ENCODE peak calls at places on chromosomes 12 and 14, in seven cellular contexts. W, J, T, U, I, G and K are unnamed samples.

GRCh38 chr14:51317373-51317772 is 77.3 kb downstream of the TMX1 start:
- DNase-seq in J (no peak), U (no peak), T (no peak), G (no peak), I (no peak), W (no peak), K (no peak)

GRCh38 chr14:22570132-22570949 is 18.7 kb downstream of the DAD1 start:
- DNase-seq in I (peak), G (peak), T (peak), U (peak), W (peak), J (peak), K (peak)

GRCh38 chr12:58443981-58444371 is 476.3 kb downstream of the LRIG3 start:
- DNase-seq in W (no peak), U (peak), T (no peak), J (no peak), I (no peak), G (no peak), K (no peak)

GRCh38 chr14:102914474-102915291 is 7.8 kb upstream of the AMN start:
- DNase-seq in U (no peak), T (no peak), G (no peak), I (no peak), J (no peak), W (no peak), K (no peak)

GRCh38 chr14:40129162-40129561 is 696.9 kb upstream of the FBXO33 start:
- DNase-seq in G (no peak), T (no peak), W (no peak), I (no peak), U (no peak), J (no peak), K (no peak)

GRCh38 chr14:95683793-95684192 is 2.4 kb upstream of the TCL1B start:
- DNase-seq in J (no peak), G (no peak), U (no peak), I (no peak), T (peak), W (no peak), K (no peak)

GRCh38 chr14:36771256-36771655 is 109.6 kb downstream of the PAX9 start:
- DNase-seq in J (no peak), W (no peak), U (no peak), I (no peak), G (no peak), T (peak), K (no peak)

GRCh38 chr12:34398366-34398705 is 376.0 kb downstream of the ALG10 start:
- DNase-seq in I (no peak), G (no peak), J (peak), U (no peak), W (no peak), T (no peak), K (peak)

GRCh38 chr14:99821519-99822165 is 28.4 kb downstream of the EML1 start:
- DNase-seq in T (peak), I (no peak), U (peak), W (peak), G (no peak), J (no peak), K (no peak)

GRCh38 chr14:69654109-69654508 is 42.7 kb downstream of the SUSD6 start:
- DNase-seq in J (no peak), T (peak), U (no peak), I (no peak), G (no peak), W (no peak), K (no peak)

GRCh38 chr12:84912191-84913142 is at the start of gene SLC6A15:
- DNase-seq in T (no peak), J (peak), I (peak), W (peak), G (peak), U (peak), K (peak)

GRCh38 chr12:2306012-2306411 is 253.2 kb downstream of the CACNA1C start:
- DNase-seq in U (no peak), G (no peak), J (no peak), T (no peak), W (no peak), I (no peak), K (no peak)

GRCh38 chr12:80226576-80226975 is 127.2 kb downstream of the OTOGL start:
- DNase-seq in W (no peak), G (no peak), I (no peak), T (no peak), J (no peak), U (peak), K (no peak)

GRCh38 chr14:35257809-35258208 is 34.4 kb upstream of the PSMA6 start:
- DNase-seq in U (no peak), T (no peak), W (no peak), G (no peak), I (no peak), J (no peak), K (no peak)

GRCh38 chr14:95326987-95327386 is 7.3 kb upstream of the CLMN start:
- DNase-seq in U (no peak), T (no peak), J (no peak), W (no peak), G (no peak), I (no peak), K (no peak)

GRCh38 chr12:90216815-90217214 is 508.2 kb upstream of the ATP2B1 start:
- DNase-seq in W (no peak), T (peak), G (no peak), U (peak), J (no peak), I (no peak), K (no peak)

GRCh38 chr14:89598548-89599186 is 181.6 kb upstream of the FOXN3 start:
- DNase-seq in G (no peak), J (no peak), I (no peak), W (no peak), U (peak), T (no peak), K (no peak)

GRCh38 chr14:71261206-71261605 is 353.9 kb downstream of the PCNX1 start:
- DNase-seq in I (no peak), U (peak), T (no peak), J (no peak), W (no peak), G (no peak), K (no peak)

GRCh38 chr12:1041478-1041877 is 50.5 kb downstream of the ERC1 start:
- DNase-seq in W (no peak), I (no peak), G (no peak), T (no peak), U (no peak), J (no peak), K (no peak)

GRCh38 chr12:49698619-49699545 is 8.3 kb downstream of the FMNL3 start:
- DNase-seq in U (peak), J (no peak), G (no peak), T (no peak), I (no peak), W (no peak), K (no peak)

GRCh38 chr14:77707355-77707723 is 484 bp downstream of the ALKBH1 start:
- DNase-seq in W (no peak), I (no peak), G (no peak), U (peak), J (no peak), T (peak), K (no peak)

GRCh38 chr12:94260717-94261116 is 112.3 kb downstream of the PLXNC1 start:
- DNase-seq in U (no peak), T (no peak), G (no peak), J (no peak), W (no peak), I (no peak), K (no peak)

GRCh38 chr14:90576981-90577660 is 180.3 kb downstream of the CALM1 start:
- DNase-seq in J (no peak), U (no peak), G (no peak), I (no peak), T (no peak), W (no peak), K (no peak)

GRCh38 chr12:91482231-91482630 is 299.6 kb upstream of the DCN start:
- DNase-seq in I (no peak), U (no peak), J (no peak), T (no peak), G (no peak), W (no peak), K (no peak)

GRCh38 chr12:111149299-111149698 is 219.6 kb downstream of the PHETA1 start:
- DNase-seq in I (no peak), J (no peak), W (no peak), G (no peak), T (no peak), U (no peak), K (no peak)

GRCh38 chr12:109600995-109601394 is 27.4 kb downstream of the MVK start:
- DNase-seq in W (no peak), G (no peak), J (no peak), T (no peak), I (no peak), U (no peak), K (no peak)

GRCh38 chr14:55532645-55533309 is 47.2 kb upstream of the KTN1 start:
- DNase-seq in W (no peak), I (no peak), T (no peak), G (no peak), J (no peak), U (no peak), K (no peak)
- TF ChIP-seq CTCF in W (no peak), I (no peak), T (no peak), G (peak), J (no peak), U (no peak), K (peak)

GRCh38 chr12:132259364-132259871 is 70.0 kb downstream of the GALNT9 start:
- DNase-seq in G (no peak), W (no peak), U (peak), I (no peak), T (no peak), J (no peak), K (no peak)
- TF ChIP-seq CTCF in G (no peak), W (no peak), U (no peak), I (no peak), T (no peak), J (no peak), K (no peak)

DNA sequence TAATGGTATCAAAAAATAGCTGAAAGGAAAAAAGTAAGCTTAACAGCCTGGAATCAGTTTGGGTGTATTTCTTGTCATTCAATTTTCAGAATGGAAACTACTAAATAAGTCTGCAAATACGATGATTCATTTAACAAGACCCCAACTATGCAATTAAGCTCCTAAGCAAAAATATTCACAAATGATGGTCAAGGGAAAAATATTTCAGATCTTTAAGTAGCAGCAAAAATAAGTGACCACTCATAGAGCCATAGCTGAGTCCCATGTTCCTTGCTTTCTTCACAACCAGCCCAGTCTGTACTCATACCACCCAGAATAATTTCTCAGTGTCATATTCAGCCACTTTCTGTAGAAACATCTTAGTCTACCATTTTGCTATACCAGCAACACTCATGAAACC is 185.4 kb downstream of the PPM1H start:
- DNase-seq in I (no peak), U (no peak), G (no peak), W (no peak), J (no peak), T (no peak), K (no peak)
- TF ChIP-seq CTCF in I (no peak), U (no peak), G (no peak), W (no peak), J (no peak), T (no peak), K (no peak)

GRCh38 chr14:29216774-29217232 is 450.2 kb downstream of the FOXG1 start:
- DNase-seq in I (no peak), J (no peak), G (no peak), T (no peak), U (no peak), W (no peak), K (no peak)

GRCh38 chr14:29220077-29220476 is 453.5 kb downstream of the FOXG1 start:
- DNase-seq in I (no peak), W (peak), T (no peak), J (no peak), G (no peak), U (no peak), K (no peak)

GRCh38 chr14:29227631-29228030 is 461.0 kb downstream of the FOXG1 start:
- DNase-seq in U (peak), W (no peak), T (no peak), J (no peak), I (no peak), G (no peak), K (no peak)

GRCh38 chr14:29217813-29218450 is 451.3 kb downstream of the FOXG1 start:
- DNase-seq in U (no peak), I (no peak), W (no peak), G (no peak), J (no peak), T (no peak), K (no peak)

GRCh38 chr14:29222671-29223268 is 456.2 kb downstream of the FOXG1 start:
- DNase-seq in G (no peak), U (peak), T (peak), J (no peak), W (peak), I (no peak), K (no peak)
- TF ChIP-seq CTCF in G (peak), U (peak), T (peak), J (no peak), W (peak), I (peak), K (peak)

DNA sequence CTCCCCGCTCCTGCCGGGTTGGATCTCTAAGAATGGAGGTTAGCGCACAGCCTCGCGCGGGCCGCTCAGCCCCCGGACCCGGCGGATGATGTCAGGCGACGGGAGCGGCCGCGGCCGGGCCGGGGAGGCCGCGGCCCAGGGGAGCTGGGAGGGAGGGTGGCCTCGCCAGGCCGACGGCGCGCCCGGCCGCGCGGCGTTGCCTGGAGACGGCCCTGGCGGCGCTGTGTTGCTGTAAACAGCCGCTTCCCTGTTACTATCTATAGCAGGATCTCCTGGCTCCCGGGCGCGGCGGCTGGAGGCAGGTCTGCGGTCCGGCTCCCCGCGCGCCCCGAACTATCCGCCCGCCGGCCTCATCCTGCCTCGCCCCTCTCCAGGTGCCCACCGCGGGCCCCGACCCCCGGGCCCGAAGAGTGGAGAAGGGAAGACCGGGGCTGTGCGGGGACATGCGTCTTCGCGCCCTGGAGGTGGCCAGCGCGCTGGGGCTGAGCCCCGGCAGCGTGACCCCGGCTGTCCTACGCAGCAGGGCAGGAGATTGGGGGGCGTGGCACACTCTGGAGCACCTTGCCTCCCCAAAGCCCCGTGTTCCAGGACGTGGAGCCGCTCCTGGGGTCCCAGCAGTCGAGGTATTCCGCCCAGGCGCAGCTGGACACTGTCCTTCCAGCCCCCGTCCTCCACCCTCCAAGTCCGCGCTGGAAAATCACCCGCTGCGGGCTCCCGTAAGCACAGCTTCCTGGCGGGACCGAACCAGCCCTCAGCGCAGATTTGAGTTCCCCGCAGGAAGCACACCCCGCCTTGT is 1.4 kb upstream of the FOS start:
- DNase-seq in W (peak), I (peak), J (peak), U (peak), G (peak), T (peak), K (peak)
- TF ChIP-seq CTCF in W (no peak), I (no peak), J (no peak), U (no peak), G (peak), T (no peak), K (peak)

GRCh38 chr12:130656411-130656810 is 59.7 kb downstream of the RIMBP2 start:
- DNase-seq in J (no peak), U (no peak), G (no peak), W (no peak), T (no peak), I (no peak), K (no peak)

GRCh38 chr12:130661059-130661458 is 55.0 kb downstream of the RIMBP2 start:
- DNase-seq in I (no peak), T (no peak), J (no peak), U (no peak), W (no peak), G (no peak), K (no peak)

GRCh38 chr12:130658561-130658960 is 57.5 kb downstream of the RIMBP2 start:
- DNase-seq in J (no peak), I (no peak), T (no peak), G (no peak), U (no peak), W (no peak), K (no peak)

GRCh38 chr12:130655881-130656280 is 60.2 kb downstream of the RIMBP2 start:
- DNase-seq in G (no peak), I (no peak), U (no peak), J (no peak), T (no peak), W (no peak), K (no peak)

DNA sequence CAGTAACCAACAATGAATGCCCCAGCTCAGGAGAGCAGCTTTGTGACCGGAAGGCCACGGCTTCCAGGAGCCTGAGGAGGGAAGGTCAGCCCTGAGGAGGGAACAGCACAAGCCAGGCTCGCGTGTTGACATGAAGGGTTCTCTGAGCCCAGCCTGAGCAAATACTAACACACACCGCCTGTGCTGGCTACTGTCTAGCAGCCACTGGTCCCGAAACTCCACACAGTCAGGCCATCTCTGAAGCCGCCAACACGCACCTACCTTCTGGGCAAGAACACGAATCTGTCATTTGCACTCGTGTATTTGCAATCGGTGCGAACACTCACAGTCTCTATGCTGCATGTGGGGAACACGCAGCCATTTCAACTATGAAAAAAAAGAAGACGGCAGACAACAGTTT is 58.0 kb downstream of the RIMBP2 start:
- DNase-seq in I (no peak), J (no peak), T (no peak), G (no peak), W (no peak), U (no peak), K (no peak)
- TF ChIP-seq CTCF in I (no peak), J (no peak), T (no peak), G (no peak), W (no peak), U (no peak), K (no peak)

DNA sequence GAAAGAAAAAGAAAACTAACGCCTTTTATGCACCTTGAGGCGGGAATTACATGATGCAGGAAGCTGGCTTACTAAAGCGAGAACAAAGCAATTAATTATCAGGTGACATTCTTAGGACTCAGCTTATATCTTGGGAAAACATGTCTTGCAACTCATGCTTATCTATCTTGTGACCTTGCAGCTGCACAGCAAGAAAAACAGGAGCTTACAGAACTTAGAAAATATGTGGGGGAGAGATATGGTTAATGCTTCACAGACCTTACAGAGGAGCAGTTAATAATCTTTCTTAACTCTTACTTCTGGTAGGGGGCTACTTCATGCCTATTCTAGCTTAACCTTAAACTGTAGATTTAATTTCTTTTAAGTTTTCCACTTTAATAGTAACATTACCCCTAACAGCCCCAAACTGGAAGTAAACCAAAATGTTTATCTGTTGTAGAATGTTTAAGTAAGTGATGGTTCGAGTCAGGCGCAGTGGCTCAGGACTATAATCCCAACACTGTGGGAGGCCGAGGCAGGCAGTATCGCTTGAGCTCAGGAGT is 13.2 kb upstream of the OR11G2 start:
- DNase-seq in W (no peak), J (no peak), T (no peak), U (no peak), I (no peak), G (no peak), K (no peak)
- TF ChIP-seq CTCF in W (no peak), J (no peak), T (no peak), U (no peak), I (no peak), G (no peak), K (no peak)